ENCODE peak calls at places on chromosomes 1 and 21, in four cellular contexts. One of them, this sample, is unnamed.

GRCh38 chr1:196896355-196896754 is 8.5 kb downstream of the CFHR4 start:
- DNase-seq in mesenchymal stem cell: no peak
- DNase-seq in H1: no peak
- DNase-seq in neuronal stem cell: no peak
- DNase-seq in this sample: peak; percentile 44

GRCh38 chr21:29394051-29394450 is 95.3 kb downstream of the BACH1 start:
- DNase-seq in mesenchymal stem cell: no peak
- DNase-seq in H1: no peak
- DNase-seq in neuronal stem cell: no peak
- DNase-seq in this sample: no peak

GRCh38 chr1:246064891-246065290 is 442.2 kb downstream of the SMYD3 start:
- DNase-seq in H1: no peak
- DNase-seq in mesenchymal stem cell: no peak
- DNase-seq in neuronal stem cell: no peak
- DNase-seq in this sample: no peak

GRCh38 chr1:170074250-170075157 is at the start of gene KIFAP3:
- DNase-seq in H1: peak; percentile 97
- DNase-seq in neuronal stem cell: peak; percentile 96
- DNase-seq in mesenchymal stem cell: peak; percentile 98
- DNase-seq in this sample: peak; percentile 98

GRCh38 chr21:22352088-22352487 is 1353.9 kb downstream of the NCAM2 start:
- DNase-seq in H1: no peak
- DNase-seq in neuronal stem cell: no peak
- DNase-seq in mesenchymal stem cell: no peak
- DNase-seq in this sample: no peak

GRCh38 chr1:40872266-40872665 is 10.1 kb upstream of the CITED4 start:
- DNase-seq in neuronal stem cell: no peak
- DNase-seq in H1: no peak
- DNase-seq in mesenchymal stem cell: no peak
- DNase-seq in this sample: no peak

GRCh38 chr1:23122023-23122738 is 46.5 kb downstream of the LUZP1 start:
- DNase-seq in H1: no peak
- DNase-seq in mesenchymal stem cell: peak; percentile 71
- DNase-seq in neuronal stem cell: no peak
- DNase-seq in this sample: peak; percentile 56

GRCh38 chr1:33332357-33332789 is 11.5 kb upstream of the A3GALT2 start:
- DNase-seq in mesenchymal stem cell: no peak
- DNase-seq in neuronal stem cell: no peak
- DNase-seq in H1: no peak
- DNase-seq in this sample: no peak

GRCh38 chr1:16167331-16168143 is 11.7 kb upstream of the EPHA2 start:
- DNase-seq in neuronal stem cell: peak; percentile 87
- DNase-seq in mesenchymal stem cell: peak; percentile 56
- DNase-seq in H1: peak; percentile 82
- DNase-seq in this sample: no peak

GRCh38 chr1:119549719-119550141 is 42.7 kb downstream of the HSD3B1 start:
- DNase-seq in H1: peak; percentile 19
- DNase-seq in neuronal stem cell: peak; percentile 65
- DNase-seq in mesenchymal stem cell: peak; percentile 67
- DNase-seq in this sample: peak; percentile 57

GRCh38 chr1:197775282-197776262 is at the start of gene DENND1B:
- DNase-seq in mesenchymal stem cell: peak; percentile 52
- DNase-seq in H1: no peak
- DNase-seq in neuronal stem cell: peak; percentile 62
- DNase-seq in this sample: peak; percentile 69

GRCh38 chr1:230110971-230111370 is 43.9 kb downstream of the GALNT2 start:
- DNase-seq in mesenchymal stem cell: no peak
- DNase-seq in neuronal stem cell: no peak
- DNase-seq in H1: no peak
- DNase-seq in this sample: no peak

GRCh38 chr1:240765732-240766363 is 153.9 kb upstream of the GREM2 start:
- DNase-seq in mesenchymal stem cell: peak; percentile 47
- DNase-seq in H1: peak; percentile 1
- DNase-seq in neuronal stem cell: peak; percentile 20
- DNase-seq in this sample: peak; percentile 72

GRCh38 chr1:68916227-68916853 is 419.5 kb upstream of the DEPDC1 start:
- DNase-seq in neuronal stem cell: no peak
- DNase-seq in mesenchymal stem cell: peak; percentile 59
- DNase-seq in H1: no peak
- DNase-seq in this sample: no peak

GRCh38 chr1:82064701-82065100 is 264.0 kb downstream of the ADGRL2 start:
- DNase-seq in neuronal stem cell: no peak
- DNase-seq in mesenchymal stem cell: no peak
- DNase-seq in H1: no peak
- DNase-seq in this sample: no peak

GRCh38 chr21:46555678-46556077 is 49.2 kb downstream of the S100B start:
- DNase-seq in neuronal stem cell: no peak
- DNase-seq in mesenchymal stem cell: no peak
- DNase-seq in H1: no peak
- DNase-seq in this sample: no peak

GRCh38 chr1:199723557-199723956 is 304.0 kb upstream of the NR5A2 start:
- DNase-seq in mesenchymal stem cell: no peak
- DNase-seq in neuronal stem cell: no peak
- DNase-seq in H1: no peak
- DNase-seq in this sample: no peak

GRCh38 chr21:37032877-37033471 is 26.5 kb downstream of the RIPPLY3 start:
- DNase-seq in H1: no peak
- DNase-seq in neuronal stem cell: no peak
- DNase-seq in mesenchymal stem cell: peak; percentile 69
- DNase-seq in this sample: peak; percentile 41

GRCh38 chr1:27491748-27492700 is 2.1 kb upstream of the WASF2 start:
- DNase-seq in neuronal stem cell: no peak
- DNase-seq in mesenchymal stem cell: no peak
- DNase-seq in H1: no peak
- DNase-seq in this sample: no peak

GRCh38 chr1:9849691-9850441 is 26.1 kb upstream of the CLSTN1 start:
- DNase-seq in H1: no peak
- DNase-seq in neuronal stem cell: no peak
- DNase-seq in mesenchymal stem cell: no peak
- DNase-seq in this sample: no peak

GRCh38 chr1:26083246-26083645 is 15.8 kb upstream of the TRIM63 start:
- DNase-seq in mesenchymal stem cell: peak; percentile 76
- DNase-seq in neuronal stem cell: no peak
- DNase-seq in H1: no peak
- DNase-seq in this sample: no peak

GRCh38 chr1:234973426-234974250 is 155.0 kb downstream of the TOMM20 start:
- DNase-seq in neuronal stem cell: no peak
- DNase-seq in H1: no peak
- DNase-seq in mesenchymal stem cell: no peak
- DNase-seq in this sample: no peak

GRCh38 chr1:176479920-176480319 is 16.9 kb downstream of the PAPPA2 start:
- DNase-seq in mesenchymal stem cell: no peak
- DNase-seq in H1: no peak
- DNase-seq in neuronal stem cell: no peak
- DNase-seq in this sample: no peak

GRCh38 chr1:84653130-84653680 is 37.1 kb downstream of the SSX2IP start:
- DNase-seq in H1: no peak
- DNase-seq in mesenchymal stem cell: no peak
- DNase-seq in neuronal stem cell: no peak
- DNase-seq in this sample: peak; percentile 86

GRCh38 chr1:155139895-155140629 is at the start of gene DPM3:
- DNase-seq in neuronal stem cell: peak; percentile 75
- DNase-seq in H1: no peak
- DNase-seq in mesenchymal stem cell: peak; percentile 86
- DNase-seq in this sample: peak; percentile 86

GRCh38 chr1:91502882-91503184 is 2.2 kb downstream of the CDC7 start:
- DNase-seq in mesenchymal stem cell: peak; percentile 32
- DNase-seq in neuronal stem cell: no peak
- DNase-seq in H1: no peak
- DNase-seq in this sample: no peak

GRCh38 chr1:236700903-236701302 is 14.6 kb downstream of the ACTN2 start:
- DNase-seq in neuronal stem cell: no peak
- DNase-seq in mesenchymal stem cell: no peak
- DNase-seq in H1: no peak
- DNase-seq in this sample: no peak

GRCh38 chr1:232328496-232329102 is 301.3 kb downstream of the SIPA1L2 start:
- DNase-seq in mesenchymal stem cell: peak; percentile 82
- DNase-seq in neuronal stem cell: no peak
- DNase-seq in H1: no peak
- DNase-seq in this sample: no peak

GRCh38 chr1:42214447-42214871 is 49.9 kb upstream of the GUCA2A start:
- DNase-seq in mesenchymal stem cell: peak; percentile 43
- DNase-seq in neuronal stem cell: no peak
- DNase-seq in H1: no peak
- DNase-seq in this sample: no peak

GRCh38 chr1:116763787-116764465 is 9.7 kb downstream of the CD2 start:
- DNase-seq in H1: no peak
- DNase-seq in neuronal stem cell: no peak
- DNase-seq in mesenchymal stem cell: peak; percentile 21
- DNase-seq in this sample: no peak

GRCh38 chr21:41234574-41234973 is 66.6 kb downstream of the BACE2 start:
- DNase-seq in mesenchymal stem cell: no peak
- DNase-seq in H1: no peak
- DNase-seq in neuronal stem cell: no peak
- DNase-seq in this sample: no peak

GRCh38 chr1:21022279-21023040 is 154.2 kb downstream of the EIF4G3 start:
- DNase-seq in neuronal stem cell: no peak
- DNase-seq in mesenchymal stem cell: peak; percentile 100
- DNase-seq in H1: no peak
- DNase-seq in this sample: peak; percentile 70

GRCh38 chr1:21028520-21029145 is 148.1 kb downstream of the EIF4G3 start:
- DNase-seq in H1: no peak
- DNase-seq in mesenchymal stem cell: no peak
- DNase-seq in neuronal stem cell: no peak
- DNase-seq in this sample: no peak

GRCh38 chr1:21021311-21021710 is 155.4 kb downstream of the EIF4G3 start:
- DNase-seq in neuronal stem cell: no peak
- DNase-seq in mesenchymal stem cell: no peak
- DNase-seq in H1: no peak
- DNase-seq in this sample: no peak

GRCh38 chr1:21027805-21028204 is 148.9 kb downstream of the EIF4G3 start:
- DNase-seq in neuronal stem cell: no peak
- DNase-seq in H1: no peak
- DNase-seq in mesenchymal stem cell: no peak
- DNase-seq in this sample: no peak

DNA sequence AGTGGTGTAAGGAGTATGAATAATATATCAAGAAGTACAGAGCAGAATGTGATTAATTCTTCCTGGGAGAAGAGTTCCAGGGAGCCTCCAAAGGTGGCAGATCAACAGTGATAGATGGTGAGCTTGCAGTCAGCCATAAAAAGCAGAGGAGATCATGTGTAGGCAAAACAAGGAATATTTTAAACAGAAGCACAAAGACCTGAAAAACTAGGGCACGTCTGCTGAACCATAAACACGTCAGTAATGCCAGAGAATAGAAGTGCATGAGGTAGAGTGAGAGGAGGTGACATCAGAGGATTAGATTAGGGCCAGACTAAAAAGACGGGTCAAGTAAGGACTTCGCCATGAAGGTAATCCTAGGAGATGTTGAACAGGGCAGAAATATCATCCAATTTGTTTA is 151.8 kb downstream of the EIF4G3 start:
- DNase-seq in neuronal stem cell: no peak
- DNase-seq in H1: no peak
- DNase-seq in mesenchymal stem cell: peak; percentile 43
- DNase-seq in this sample: peak; percentile 1
- H2BK12ac ChIP-seq in neuronal stem cell: no peak overlapping the region
- H2BK12ac ChIP-seq in H1: no peak overlapping the region
- H2BK12ac ChIP-seq in mesenchymal stem cell: peak overlapping the region; percentile 42
- H2BK12ac ChIP-seq in this sample: no peak overlapping the region

DNA sequence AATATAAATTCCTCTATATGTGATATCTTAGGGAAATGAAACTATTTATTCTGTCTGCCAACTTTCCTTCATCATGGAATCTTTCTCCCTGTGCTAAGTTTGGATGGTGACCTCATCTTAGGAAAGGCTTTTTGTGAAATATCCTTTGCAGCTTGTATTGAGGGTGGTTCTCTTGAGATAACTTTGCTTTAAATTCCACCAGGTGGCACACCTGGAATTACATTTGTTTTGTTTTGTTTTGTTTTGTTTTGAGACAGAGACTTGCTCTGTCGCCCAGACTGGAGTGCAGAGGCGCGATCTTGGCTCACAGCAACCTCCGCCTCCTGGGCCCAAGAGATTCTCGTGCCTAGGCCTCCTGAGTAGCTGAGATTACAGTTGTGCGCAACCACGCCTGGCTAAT is 7.6 kb upstream of the CD1A start:
- DNase-seq in mesenchymal stem cell: no peak
- DNase-seq in H1: no peak
- DNase-seq in neuronal stem cell: no peak
- DNase-seq in this sample: no peak
- H3K36me3 ChIP-seq in mesenchymal stem cell: no peaks in the 10 kb centered on the region
- H3K36me3 ChIP-seq in H1: no peaks in the 10 kb centered on the region
- H3K36me3 ChIP-seq in neuronal stem cell: no peaks in the 10 kb centered on the region
- H3K36me3 ChIP-seq in this sample: no peaks in the 10 kb centered on the region

DNA sequence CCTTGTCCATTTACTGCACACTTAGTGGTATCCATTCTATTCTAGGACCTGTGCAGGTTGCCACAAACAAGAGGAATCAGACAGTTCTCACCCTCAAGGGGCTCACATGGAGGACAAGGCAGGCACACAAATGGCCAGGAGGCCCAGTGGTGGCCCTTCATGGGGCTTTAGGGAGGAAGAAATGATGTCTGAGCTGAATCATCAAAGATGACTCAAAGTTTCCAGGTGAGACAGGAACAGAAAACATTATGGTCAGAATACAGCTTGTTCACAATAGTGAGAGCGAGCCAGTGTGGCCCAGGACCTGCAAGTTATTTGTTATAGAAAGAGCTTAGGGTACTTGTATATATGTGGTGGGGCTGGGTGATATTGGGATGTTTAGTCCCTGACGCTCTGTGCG is 26.4 kb downstream of the SHISAL2A start:
- DNase-seq in H1: no peak
- DNase-seq in neuronal stem cell: no peak
- DNase-seq in mesenchymal stem cell: peak; percentile 22
- DNase-seq in this sample: no peak
- H2BK12ac ChIP-seq in H1: no peak overlapping the region
- H2BK12ac ChIP-seq in neuronal stem cell: no peak overlapping the region
- H2BK12ac ChIP-seq in mesenchymal stem cell: no peak overlapping the region
- H2BK12ac ChIP-seq in this sample: peak overlapping the region; percentile 83

GRCh38 chr1:93222987-93223675 is 42.6 kb downstream of the CCDC18 start:
- DNase-seq in H1: no peak
- DNase-seq in neuronal stem cell: no peak
- DNase-seq in mesenchymal stem cell: no peak
- DNase-seq in this sample: no peak
- H3K36me3 ChIP-seq in H1: peaks cover 69% of the 10 kb centered on the region
- H3K36me3 ChIP-seq in neuronal stem cell: peaks cover 6% of the 10 kb centered on the region
- H3K36me3 ChIP-seq in mesenchymal stem cell: no peaks in the 10 kb centered on the region
- H3K36me3 ChIP-seq in this sample: peaks cover 11% of the 10 kb centered on the region

DNA sequence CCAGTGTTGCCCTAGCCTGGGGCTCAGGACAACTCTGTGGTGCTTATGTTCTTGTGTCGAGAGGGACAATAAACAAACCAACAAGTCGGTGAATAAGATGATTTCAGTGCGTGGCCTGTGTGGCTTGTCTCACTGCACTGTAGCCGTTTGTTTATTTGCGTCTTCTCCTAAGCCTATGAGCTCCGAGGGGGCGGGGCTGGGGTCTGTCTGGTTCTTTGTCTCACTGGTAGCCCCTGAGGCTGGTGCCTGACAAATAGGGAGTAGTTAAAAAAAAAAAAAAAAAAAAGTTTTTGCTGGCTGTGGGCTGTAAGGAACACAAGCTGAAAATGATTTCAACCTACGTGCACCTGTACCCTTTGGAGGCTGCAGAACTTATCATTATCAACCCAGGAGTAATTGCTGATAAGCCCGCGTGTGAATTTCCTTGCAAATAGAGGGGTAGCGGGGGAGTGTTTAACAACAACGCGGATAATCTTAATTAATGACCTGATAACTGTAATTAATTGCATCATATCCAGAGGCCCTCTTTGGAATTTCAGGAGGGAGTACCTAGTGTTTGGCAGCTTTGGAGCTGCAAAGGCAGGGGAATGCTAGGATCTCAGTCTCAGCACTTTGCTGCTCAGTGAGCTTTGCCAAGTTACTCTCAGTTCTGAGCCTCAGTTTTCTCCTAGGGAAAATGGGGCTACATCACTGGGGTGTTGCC is 919 bp upstream of the ARHGEF10L start:
- DNase-seq in H1: no peak
- DNase-seq in neuronal stem cell: peak; percentile 68
- DNase-seq in mesenchymal stem cell: peak; percentile 87
- DNase-seq in this sample: no peak
- H2BK12ac ChIP-seq in H1: peak overlapping the region; percentile 75
- H2BK12ac ChIP-seq in neuronal stem cell: no peak overlapping the region
- H2BK12ac ChIP-seq in mesenchymal stem cell: peak overlapping the region; percentile 29
- H2BK12ac ChIP-seq in this sample: peak overlapping the region; percentile 81